ENCODE peak calls at places on chromosomes 7 and 10, in six cellular contexts. L is thoracic aorta, K is astrocyte of the spinal cord, Q is OCI-LY7, D is kidney, C is BJ. G is an unnamed sample.

GRCh38 chr10:21758671-21759070 is 224.6 kb downstream of the MLLT10 start:
- DNase-seq in L (no peak), K (no peak), Q (no peak), D (no peak), C (no peak), G (no peak)

GRCh38 chr7:131619336-131620305 is 63.2 kb upstream of the PODXL start:
- DNase-seq in L (no peak), K (no peak), Q (no peak), D (no peak), C (no peak), G (peak; percentile 9)

GRCh38 chr10:126842356-126842755 is 62.9 kb upstream of the DOCK1 start:
- DNase-seq in L (no peak), K (no peak), Q (no peak), D (no peak), C (no peak), G (no peak)

GRCh38 chr10:35639651-35640311 is 2.3 kb downstream of the FZD8 start:
- DNase-seq in L (no peak), K (peak; percentile 54), Q (no peak), D (peak; percentile 78), C (no peak), G (peak; percentile 18)

GRCh38 chr7:155576900-155577508 is 30.6 kb upstream of the CNPY1 start:
- DNase-seq in L (no peak), K (no peak), Q (no peak), D (no peak), C (no peak), G (no peak)

GRCh38 chr10:16520900-16521299 is 779 bp downstream of the C1QL3 start:
- DNase-seq in L (no peak), K (no peak), Q (no peak), D (peak; percentile 79), C (no peak), G (peak; percentile 68)

GRCh38 chr7:3924277-3924676 is 623.2 kb downstream of the SDK1 start:
- DNase-seq in L (no peak), K (no peak), Q (no peak), D (no peak), C (no peak), G (no peak)

GRCh38 chr10:43206391-43207235 is 60.3 kb downstream of the RASGEF1A start:
- DNase-seq in L (no peak), K (no peak), Q (no peak), D (peak; percentile 61), C (no peak), G (no peak)

GRCh38 chr10:79063071-79063491 is 5.7 kb upstream of the ZMIZ1 start:
- DNase-seq in L (no peak), K (no peak), Q (no peak), D (peak; percentile 52), C (no peak), G (no peak)

GRCh38 chr7:72267291-72267800 is 144.8 kb downstream of the CALN1 start:
- DNase-seq in L (no peak), K (no peak), Q (no peak), D (no peak), C (no peak), G (no peak)

GRCh38 chr7:110994028-110994967 is 96.6 kb upstream of the LRRN3 start:
- DNase-seq in L (no peak), K (no peak), Q (no peak), D (no peak), C (no peak), G (no peak)
- H3K4me3 ChIP-seq in L (no peak overlapping the region), K (no peak overlapping the region), Q (no peak overlapping the region), D (no peak overlapping the region), C (no peak overlapping the region), G (no peak overlapping the region)

GRCh38 chr7:40199076-40199802 is 64.4 kb downstream of the SUGCT start:
- DNase-seq in L (no peak), K (peak; percentile 81), Q (peak; percentile 5), D (no peak), C (peak; percentile 70), G (peak; percentile 5)
- TF ChIP-seq CTCF in L (peak; percentile 31), K (peak; percentile 64), Q (peak; percentile 70), D (peak; percentile 35), C (peak; percentile 60), G (no peak)

GRCh38 chr7:43113622-43114450 is 1.4 kb downstream of the HECW1 start:
- DNase-seq in L (no peak), K (no peak), Q (no peak), D (no peak), C (no peak), G (peak; percentile 32)

GRCh38 chr7:43114451-43114765 is 2.0 kb downstream of the HECW1 start:
- DNase-seq in L (no peak), K (no peak), Q (no peak), D (no peak), C (no peak), G (no peak)

GRCh38 chr7:43110790-43111362 is 1.6 kb upstream of the HECW1 start:
- DNase-seq in L (no peak), K (no peak), Q (peak; percentile 74), D (no peak), C (no peak), G (peak; percentile 26)

GRCh38 chr7:43112088-43112940 is at the start of gene HECW1:
- DNase-seq in L (no peak), K (no peak), Q (no peak), D (no peak), C (no peak), G (no peak)

GRCh38 chr7:43112941-43113621 is 634 bp downstream of the HECW1 start:
- DNase-seq in L (no peak), K (peak; percentile 65), Q (no peak), D (peak; percentile 74), C (no peak), G (no peak)
- H3K4me3 ChIP-seq in L (peak overlapping the region; percentile 60), K (peak overlapping the region; percentile 46), Q (no peak overlapping the region), D (peak overlapping the region; percentile 39), C (peak overlapping the region; percentile 36), G (peak overlapping the region; percentile 51)

GRCh38 chr7:44563171-44563679 is 10.5 kb downstream of the DDX56 start:
- DNase-seq in L (no peak), K (no peak), Q (no peak), D (no peak), C (no peak), G (no peak)

GRCh38 chr7:44565795-44566559 is 7.7 kb downstream of the DDX56 start:
- DNase-seq in L (no peak), K (no peak), Q (no peak), D (no peak), C (no peak), G (no peak)

GRCh38 chr7:44566680-44567079 is 7.0 kb downstream of the DDX56 start:
- DNase-seq in L (no peak), K (no peak), Q (no peak), D (no peak), C (no peak), G (no peak)

GRCh38 chr7:44565097-44565794 is 8.5 kb downstream of the DDX56 start:
- DNase-seq in L (no peak), K (peak; percentile 53), Q (peak; percentile 65), D (peak; percentile 83), C (no peak), G (peak; percentile 62)

GRCh38 chr7:44564606-44565005 is 9.1 kb downstream of the DDX56 start:
- DNase-seq in L (no peak), K (no peak), Q (no peak), D (no peak), C (no peak), G (no peak)
- TF ChIP-seq CTCF in L (no peak), K (no peak), Q (no peak), D (no peak), C (no peak), G (no peak)

GRCh38 chr7:7673240-7673550 is 32.6 kb downstream of the UMAD1 start:
- DNase-seq in L (no peak), K (no peak), Q (no peak), D (no peak), C (no peak), G (no peak)

GRCh38 chr7:7681191-7681935 is 37.0 kb downstream of the RPA3 start:
- DNase-seq in L (no peak), K (peak; percentile 82), Q (peak; percentile 75), D (no peak), C (peak; percentile 12), G (peak; percentile 75)

GRCh38 chr7:7670490-7670889 is 29.9 kb downstream of the UMAD1 start:
- DNase-seq in L (no peak), K (no peak), Q (no peak), D (no peak), C (no peak), G (no peak)

GRCh38 chr7:7672545-7673239 is 32.1 kb downstream of the UMAD1 start:
- DNase-seq in L (no peak), K (no peak), Q (no peak), D (no peak), C (no peak), G (no peak)

GRCh38 chr7:7675686-7676085 is 35.1 kb downstream of the UMAD1 start:
- DNase-seq in L (no peak), K (no peak), Q (peak; percentile 43), D (no peak), C (no peak), G (no peak)
- H3K4me3 ChIP-seq in L (no peak overlapping the region), K (no peak overlapping the region), Q (no peak overlapping the region), D (no peak overlapping the region), C (no peak overlapping the region), G (no peak overlapping the region)

GRCh38 chr7:116861717-116862116 is 670 bp upstream of the CAPZA2 start:
- DNase-seq in L (no peak), K (no peak), Q (no peak), D (no peak), C (no peak), G (no peak)

GRCh38 chr7:116863168-116863670 is 832 bp downstream of the CAPZA2 start:
- DNase-seq in L (no peak), K (peak; percentile 46), Q (peak; percentile 23), D (no peak), C (no peak), G (peak; percentile 19)

GRCh38 chr7:116864084-116864483 is 1.7 kb downstream of the CAPZA2 start:
- DNase-seq in L (no peak), K (no peak), Q (no peak), D (no peak), C (no peak), G (no peak)

GRCh38 chr7:116859323-116859722 is 3.1 kb upstream of the CAPZA2 start:
- DNase-seq in L (no peak), K (peak; percentile 65), Q (no peak), D (no peak), C (peak; percentile 58), G (no peak)

DNA sequence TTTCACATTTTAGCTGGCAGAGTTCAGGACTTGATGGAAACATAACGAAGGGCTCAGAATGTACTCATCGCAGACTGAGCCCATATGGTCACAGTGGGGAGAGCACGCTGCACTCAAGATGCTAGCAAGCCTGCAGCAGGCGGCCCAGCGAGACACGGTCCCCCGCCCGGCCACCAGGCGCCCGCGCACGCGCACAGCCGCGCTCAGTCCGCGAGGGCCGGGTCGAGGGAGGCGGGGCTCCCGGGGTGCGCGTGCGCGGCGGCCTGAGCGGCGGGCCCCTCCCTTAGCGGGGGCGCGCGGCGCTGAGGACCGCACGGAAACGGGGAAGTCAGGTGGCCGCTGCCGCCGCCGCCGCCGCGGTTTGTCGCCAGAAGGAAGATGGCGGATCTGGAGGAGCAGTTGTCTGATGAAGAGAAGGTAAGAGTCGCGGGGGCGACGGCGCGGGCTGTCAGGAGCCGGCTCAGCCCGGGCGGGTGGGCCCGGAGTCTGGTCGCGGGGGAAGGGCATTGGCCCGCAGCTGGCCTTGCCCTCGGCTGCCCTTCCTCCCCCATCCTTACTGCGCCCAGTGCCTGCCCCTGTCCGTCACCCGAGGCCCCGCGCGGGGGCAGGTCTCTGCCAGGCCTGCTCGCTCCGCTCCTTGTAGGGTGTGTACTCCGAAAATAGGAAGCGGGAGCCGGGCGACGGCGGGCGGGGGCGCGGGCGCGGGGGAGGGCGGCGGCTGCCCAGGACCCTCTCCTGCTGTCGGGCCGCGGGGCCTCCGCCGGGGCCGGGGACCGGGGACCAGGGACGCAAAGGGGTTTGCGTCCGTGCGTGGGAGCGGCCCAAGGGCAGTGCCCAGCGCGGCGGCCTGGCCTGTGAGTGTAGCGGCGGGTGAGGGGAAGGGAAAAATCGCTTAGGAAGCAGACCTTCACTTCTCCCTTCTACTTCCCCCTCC is at the start of gene CAPZA2:
- DNase-seq in L (peak; percentile 58), K (peak; percentile 88), Q (peak; percentile 94), D (peak; percentile 98), C (peak; percentile 40), G (peak; percentile 96)
- TF ChIP-seq CTCF in L (peak; percentile 58), K (peak; percentile 13), Q (peak; percentile 9), D (peak; percentile 50), C (peak; percentile 26), G (peak; percentile 36)